ENCODE peak calls at places on chromosomes 1 and 21, in five cellular contexts. P is astrocyte of the cerebellum, S is endothelial cell, E is psoas muscle, A is heart left ventricle. Z is an unnamed sample.

GRCh38 chr21:42361286-42361685 is 5.0 kb downstream of the TFF1 start:
- DNase-seq in E (no peak), S (no peak), P (no peak), A (no peak), Z (no peak)

GRCh38 chr21:44489962-44490361 is 34.7 kb downstream of the LRRC3 start:
- DNase-seq in E (no peak), P (no peak), S (no peak), A (no peak), Z (no peak)

GRCh38 chr1:100305954-100306353 is 39.9 kb downstream of the RTCA start:
- DNase-seq in P (no peak), E (no peak), A (no peak), S (no peak), Z (no peak)

GRCh38 chr1:17359031-17359430 is 13.0 kb upstream of the PADI6 start:
- DNase-seq in S (no peak), E (no peak), A (no peak), P (no peak), Z (no peak)

GRCh38 chr1:185862235-185862634 is 128.0 kb downstream of the HMCN1 start:
- DNase-seq in S (no peak), E (no peak), P (no peak), A (no peak), Z (no peak)

GRCh38 chr1:116693759-116694482 is 26.4 kb upstream of the IGSF3 start:
- DNase-seq in E (no peak), S (no peak), P (no peak), A (no peak), Z (no peak)

GRCh38 chr1:172745014-172745413 is 86.1 kb downstream of the FASLG start:
- DNase-seq in P (peak; percentile 90), A (no peak), E (no peak), S (peak; percentile 48), Z (peak; percentile 50)

GRCh38 chr1:53949023-53949611 is 3.0 kb downstream of the LRRC42 start:
- DNase-seq in A (no peak), S (peak; percentile 53), E (no peak), P (peak; percentile 42), Z (no peak)

DNA sequence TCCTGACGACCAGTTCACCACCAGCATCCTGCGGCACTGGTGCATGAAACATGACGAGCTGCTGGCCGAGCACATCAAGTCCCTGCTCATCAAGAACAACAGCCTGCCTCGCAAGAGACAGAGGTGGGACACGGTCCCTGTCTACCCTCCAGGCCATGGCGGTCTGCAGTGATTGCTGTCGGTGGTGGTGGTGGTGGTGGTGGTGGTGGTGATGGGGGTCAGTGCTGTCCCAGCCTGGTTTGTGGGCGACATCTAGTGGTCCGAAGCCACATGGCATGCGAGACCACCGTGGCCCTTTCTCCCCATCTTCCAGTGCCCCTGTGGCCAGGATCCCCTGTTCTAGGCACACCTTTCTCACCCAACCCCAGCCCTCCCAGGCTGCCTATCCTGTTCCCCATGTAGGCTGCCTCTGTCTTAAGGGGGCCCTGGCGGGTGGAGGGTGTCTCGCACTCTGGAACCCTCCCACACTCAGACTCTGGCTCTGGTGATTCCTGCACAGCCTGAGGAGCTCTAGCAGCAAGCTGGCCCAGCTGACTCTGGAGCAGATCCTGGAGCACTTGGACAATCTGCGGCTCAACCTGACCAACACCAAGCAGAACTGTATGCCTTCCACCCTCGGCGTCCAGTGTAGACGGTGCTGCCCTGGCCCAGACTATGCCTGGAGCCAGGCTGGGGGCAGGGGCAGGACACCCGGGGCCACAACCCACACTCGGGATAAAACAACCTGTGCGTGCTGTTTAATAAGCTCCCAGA is 3.2 kb upstream of the SLC27A3 start:
- DNase-seq in E (no peak), P (no peak), A (peak; percentile 72), S (peak; percentile 77), Z (no peak)
- TF ChIP-seq CTCF in E (peak; percentile 23), P (peak; percentile 58), A (peak; percentile 20), S (peak; percentile 69), Z (peak; percentile 32)

DNA sequence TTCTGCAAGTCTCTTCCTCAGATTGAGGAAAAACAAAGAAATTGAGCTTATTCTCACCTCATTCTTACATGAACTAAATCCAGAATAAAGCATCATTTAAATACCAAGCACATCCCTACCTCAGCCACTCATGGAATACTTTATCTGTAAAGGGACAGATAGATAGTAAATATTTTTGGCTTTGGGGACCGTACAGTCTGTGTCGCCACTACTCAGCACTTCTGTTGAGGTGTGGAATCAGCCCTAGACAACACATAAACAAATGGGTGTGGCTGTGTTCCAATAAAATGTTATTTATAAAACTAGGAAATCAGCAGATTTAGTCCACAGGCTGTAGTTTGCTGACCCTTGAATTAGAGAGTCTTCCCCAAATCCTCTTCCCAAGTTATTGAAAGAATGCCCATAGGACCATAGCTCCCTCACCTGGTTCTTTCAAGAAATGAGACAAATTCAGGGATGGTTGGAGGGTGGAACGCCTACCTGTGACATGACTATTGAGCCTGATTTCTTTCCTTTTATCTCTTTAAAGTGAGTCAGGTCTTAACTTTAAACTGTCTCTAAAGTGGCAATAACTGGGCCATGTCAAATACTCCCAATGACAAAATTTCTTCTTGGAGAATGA is 878.5 kb downstream of the USP25 start:
- DNase-seq in S (no peak), P (no peak), E (no peak), A (no peak), Z (no peak)
- TF ChIP-seq CTCF in S (no peak), P (peak; percentile 13), E (no peak), A (no peak), Z (no peak)

GRCh38 chr1:178797590-178797989 is 72.5 kb downstream of the RALGPS2 start:
- DNase-seq in S (no peak), P (no peak), A (no peak), E (no peak), Z (no peak)
- TF ChIP-seq CTCF in S (no peak), P (no peak), A (no peak), E (no peak), Z (no peak)

GRCh38 chr21:31266241-31266640 is 77.8 kb downstream of the TIAM1 start:
- DNase-seq in P (no peak), E (no peak), A (no peak), S (no peak), Z (no peak)

GRCh38 chr21:31262728-31263127 is 81.3 kb downstream of the TIAM1 start:
- DNase-seq in E (no peak), A (no peak), S (no peak), P (no peak), Z (no peak)

GRCh38 chr21:31261759-31262158 is 82.3 kb downstream of the TIAM1 start:
- DNase-seq in P (no peak), A (no peak), E (no peak), S (no peak), Z (no peak)

GRCh38 chr21:31265293-31265692 is 78.8 kb downstream of the TIAM1 start:
- DNase-seq in P (no peak), A (no peak), S (no peak), E (peak; percentile 74), Z (no peak)

DNA sequence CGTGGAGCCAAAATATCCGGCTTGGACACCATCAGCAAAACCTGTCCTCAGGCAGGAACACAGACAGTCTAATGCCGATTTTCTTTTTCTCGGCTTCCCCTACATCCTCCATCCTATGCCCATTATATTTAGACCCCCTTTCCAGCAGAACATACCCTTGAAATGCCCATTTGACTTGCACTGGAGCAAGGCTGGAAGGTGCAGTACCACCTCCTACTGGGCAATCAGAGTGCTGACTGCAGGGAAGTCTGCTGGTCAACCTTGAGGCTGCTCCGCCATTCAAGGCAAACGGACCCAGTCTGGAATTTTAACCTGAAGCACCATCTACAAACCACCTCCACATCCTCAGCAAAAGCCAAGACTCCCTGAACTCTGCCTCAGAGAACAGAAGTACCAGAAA is 79.5 kb downstream of the TIAM1 start:
- DNase-seq in P (no peak), S (no peak), A (no peak), E (no peak), Z (no peak)
- TF ChIP-seq CTCF in P (no peak), S (no peak), A (no peak), E (no peak), Z (no peak)

DNA sequence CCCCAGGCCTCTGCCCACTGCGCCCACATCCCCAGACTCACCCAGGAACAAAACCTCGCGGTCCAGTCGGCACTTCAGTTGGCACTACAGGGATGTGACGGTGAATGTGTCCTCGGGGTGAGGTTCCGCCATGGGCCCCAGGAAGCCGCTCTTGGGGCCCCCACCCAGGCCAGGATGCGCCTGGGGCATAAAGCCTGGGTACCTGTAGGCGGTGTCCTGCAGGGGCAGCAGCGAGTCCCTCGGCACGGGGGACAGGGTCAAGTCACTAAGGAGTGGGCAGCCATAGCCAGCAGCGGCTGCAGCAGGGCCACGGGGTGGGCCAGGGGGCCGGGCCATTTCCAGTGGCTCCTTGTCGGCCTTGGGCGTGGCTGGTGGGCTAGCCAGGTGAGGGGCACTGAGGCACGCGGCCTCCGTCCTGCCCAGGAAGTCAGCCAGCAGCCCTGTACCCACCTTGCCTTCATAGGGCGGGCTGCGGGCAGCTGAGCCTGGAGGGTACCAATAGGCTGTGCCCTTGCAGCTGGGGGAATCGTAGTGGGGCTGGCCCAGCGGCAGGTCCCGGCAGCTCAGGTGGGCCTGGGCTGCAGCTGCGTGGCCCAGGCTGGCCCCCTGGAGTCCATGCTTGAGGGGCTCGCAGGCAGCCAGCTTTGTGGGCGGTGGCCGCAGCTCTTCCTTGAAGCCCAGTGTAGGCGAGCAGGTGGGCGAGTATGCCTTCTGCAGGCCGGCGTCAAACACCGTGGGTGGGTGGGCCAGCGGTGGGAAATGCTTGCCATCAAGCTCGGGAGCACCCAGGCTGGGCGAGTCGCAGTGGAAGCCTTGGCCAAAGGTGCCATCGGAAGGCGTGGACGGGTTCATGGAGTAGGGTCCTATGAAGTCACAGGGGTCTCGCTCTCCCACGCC is 56.5 kb downstream of the AHDC1 start:
- DNase-seq in P (no peak), S (no peak), A (no peak), E (no peak), Z (no peak)
- TF ChIP-seq CTCF in P (no peak), S (peak; percentile 40), A (no peak), E (peak; percentile 11), Z (no peak)

DNA sequence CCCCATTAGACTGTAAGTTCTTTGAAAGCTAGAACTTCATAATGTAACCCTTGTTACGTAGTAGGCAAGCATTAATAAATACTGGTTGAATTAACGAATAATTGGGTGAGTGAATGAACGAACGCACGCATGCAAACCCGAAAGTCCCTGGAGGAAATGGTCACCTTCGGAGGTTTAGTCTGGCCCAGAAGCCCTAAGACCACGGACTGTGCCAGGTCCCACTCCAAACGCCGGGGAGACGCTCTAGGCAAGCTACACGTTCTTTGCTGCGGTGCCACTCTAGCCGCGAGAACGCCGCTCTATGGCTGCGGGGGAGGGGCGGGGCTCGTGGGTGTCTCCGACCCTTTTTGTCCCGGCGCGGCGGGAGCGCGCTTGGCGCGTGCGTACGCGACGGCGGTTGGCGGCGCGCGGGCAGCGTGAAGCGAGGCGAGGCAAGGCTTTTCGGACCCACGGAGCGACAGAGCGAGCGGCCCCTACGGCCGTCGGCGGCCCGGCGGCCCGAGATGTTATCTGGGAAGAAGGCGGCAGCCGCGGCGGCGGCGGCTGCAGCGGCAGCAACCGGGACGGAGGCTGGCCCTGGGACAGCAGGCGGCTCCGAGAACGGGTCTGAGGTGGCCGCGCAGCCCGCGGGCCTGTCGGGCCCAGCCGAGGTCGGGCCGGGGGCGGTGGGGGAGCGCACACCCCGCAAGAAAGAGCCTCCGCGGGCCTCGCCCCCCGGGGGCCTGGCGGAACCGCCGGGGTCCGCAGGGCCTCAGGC is at the start of gene KDM1A:
- DNase-seq in P (peak; percentile 93), A (peak; percentile 98), E (peak; percentile 99), S (peak; percentile 95), Z (peak; percentile 93)
- TF ChIP-seq CTCF in P (peak; percentile 31), A (peak; percentile 10), E (peak; percentile 7), S (no peak), Z (peak; percentile 5)

Z was measured in AG09319.